ENCODE peak calls at places on chromosome 1, in seven cellular contexts. B is lung, K is transverse colon, A is body of pancreas, R is right cardiac atrium, J is neural progenitor cell, D is cardiac muscle cell. P is an unnamed sample. For H3K27me3, the result is how much of the 10 kb centered on the place peaks cover.

GRCh38 chr1:2256430-2257244 is 28.5 kb downstream of the SKI start:
- DNase-seq in B (no peak), K (no peak), A (no peak), R (peak), J (no peak), D (no peak), P (no peak)

GRCh38 chr1:93608188-93609109 is 73.2 kb downstream of the BCAR3 start:
- DNase-seq in B (no peak), K (no peak), A (no peak), R (no peak), J (peak), D (no peak), P (peak)

GRCh38 chr1:86499987-86500593 is 31.4 kb downstream of the CLCA1 start:
- DNase-seq in B (no peak), K (no peak), A (no peak), R (no peak), J (peak), D (peak), P (no peak)

GRCh38 chr1:199243423-199244061 is 604.7 kb downstream of the PTPRC start:
- DNase-seq in B (peak), K (peak), A (peak), R (peak), J (peak), D (peak), P (peak)

GRCh38 chr1:115426990-115427389 is 88.9 kb upstream of the NGF start:
- DNase-seq in B (no peak), K (no peak), A (no peak), R (no peak), J (no peak), D (no peak), P (no peak)

GRCh38 chr1:87135313-87135712 is 193.4 kb upstream of the LMO4 start:
- DNase-seq in B (no peak), K (no peak), A (no peak), R (no peak), J (no peak), D (no peak), P (no peak)

GRCh38 chr1:234253732-234254131 is 119.5 kb upstream of the COA6 start:
- DNase-seq in B (no peak), K (no peak), A (no peak), R (no peak), J (no peak), D (no peak), P (no peak)

GRCh38 chr1:15273274-15273673 is 26.3 kb downstream of the FHAD1 start:
- DNase-seq in B (no peak), K (no peak), A (no peak), R (no peak), J (no peak), D (no peak), P (no peak)

GRCh38 chr1:151839457-151840409 is at the start of gene C2CD4D:
- DNase-seq in B (peak), K (peak), A (peak), R (peak), J (peak), D (peak), P (no peak)

GRCh38 chr1:41356752-41357151 is 4.5 kb upstream of the FOXO6 start:
- DNase-seq in B (no peak), K (no peak), A (peak), R (no peak), J (peak), D (no peak), P (no peak)

GRCh38 chr1:113913312-113913668 is 8.2 kb downstream of the DCLRE1B start:
- DNase-seq in B (no peak), K (no peak), A (no peak), R (no peak), J (no peak), D (no peak), P (no peak)

GRCh38 chr1:87959236-87959635 is 630.6 kb downstream of the LMO4 start:
- DNase-seq in B (no peak), K (no peak), A (no peak), R (no peak), J (no peak), D (peak), P (no peak)

GRCh38 chr1:218524986-218525385 is 179.8 kb downstream of the TGFB2 start:
- DNase-seq in B (no peak), K (no peak), A (no peak), R (no peak), J (no peak), D (no peak), P (no peak)

GRCh38 chr1:47752048-47752451 is 245.1 kb downstream of the TRABD2B start:
- DNase-seq in B (no peak), K (peak), A (no peak), R (peak), J (no peak), D (no peak), P (no peak)

GRCh38 chr1:53606197-53607095 is 132.5 kb downstream of the GLIS1 start:
- DNase-seq in B (no peak), K (no peak), A (no peak), R (peak), J (peak), D (no peak), P (no peak)

GRCh38 chr1:145991799-145992412 is 4.5 kb downstream of the TXNIP start:
- DNase-seq in B (no peak), K (no peak), A (no peak), R (no peak), J (no peak), D (no peak), P (no peak)

GRCh38 chr1:173669491-173669941 is at the start of gene ANKRD45:
- DNase-seq in B (peak), K (no peak), A (peak), R (peak), J (peak), D (peak), P (peak)

GRCh38 chr1:13813398-13814012 is 113.5 kb downstream of the PRDM2 start:
- DNase-seq in B (no peak), K (no peak), A (no peak), R (peak), J (peak), D (peak), P (peak)

GRCh38 chr1:212512731-212513559 is 80.2 kb downstream of the NENF start:
- DNase-seq in B (no peak), K (no peak), A (no peak), R (no peak), J (no peak), D (no peak), P (no peak)

GRCh38 chr1:200415693-200416593 is 6.1 kb upstream of the ZNF281 start:
- DNase-seq in B (peak), K (peak), A (peak), R (no peak), J (no peak), D (no peak), P (no peak)

GRCh38 chr1:117627562-117628165 is 21.8 kb downstream of the TENT5C start:
- DNase-seq in B (peak), K (no peak), A (no peak), R (no peak), J (no peak), D (no peak), P (no peak)

GRCh38 chr1:172960454-172961208 is 90.1 kb downstream of the TNFSF18 start:
- DNase-seq in B (no peak), K (peak), A (peak), R (no peak), J (no peak), D (no peak), P (no peak)

GRCh38 chr1:208668991-208669390 is 424.8 kb upstream of the PLXNA2 start:
- DNase-seq in B (no peak), K (no peak), A (no peak), R (no peak), J (peak), D (peak), P (no peak)

GRCh38 chr1:1554926-1555915 is 14.8 kb upstream of the TMEM240 start:
- DNase-seq in B (no peak), K (no peak), A (no peak), R (peak), J (no peak), D (no peak), P (peak)

GRCh38 chr1:1946540-1946939 is 27.5 kb upstream of the TMEM52 start:
- DNase-seq in B (peak), K (no peak), A (peak), R (peak), J (no peak), D (no peak), P (peak)

GRCh38 chr1:164771568-164772350 is 212.8 kb downstream of the PBX1 start:
- DNase-seq in B (no peak), K (no peak), A (peak), R (no peak), J (no peak), D (no peak), P (no peak)

GRCh38 chr1:32468791-32469190 is 3.9 kb downstream of the ZBTB8B start:
- DNase-seq in B (no peak), K (no peak), A (no peak), R (no peak), J (no peak), D (no peak), P (no peak)

GRCh38 chr1:236021424-236022135 is 43.3 kb downstream of the NID1 start:
- DNase-seq in B (no peak), K (no peak), A (no peak), R (no peak), J (no peak), D (peak), P (no peak)

GRCh38 chr1:56489695-56490094 is 89.7 kb downstream of the PLPP3 start:
- DNase-seq in B (no peak), K (no peak), A (no peak), R (no peak), J (no peak), D (no peak), P (no peak)

DNA sequence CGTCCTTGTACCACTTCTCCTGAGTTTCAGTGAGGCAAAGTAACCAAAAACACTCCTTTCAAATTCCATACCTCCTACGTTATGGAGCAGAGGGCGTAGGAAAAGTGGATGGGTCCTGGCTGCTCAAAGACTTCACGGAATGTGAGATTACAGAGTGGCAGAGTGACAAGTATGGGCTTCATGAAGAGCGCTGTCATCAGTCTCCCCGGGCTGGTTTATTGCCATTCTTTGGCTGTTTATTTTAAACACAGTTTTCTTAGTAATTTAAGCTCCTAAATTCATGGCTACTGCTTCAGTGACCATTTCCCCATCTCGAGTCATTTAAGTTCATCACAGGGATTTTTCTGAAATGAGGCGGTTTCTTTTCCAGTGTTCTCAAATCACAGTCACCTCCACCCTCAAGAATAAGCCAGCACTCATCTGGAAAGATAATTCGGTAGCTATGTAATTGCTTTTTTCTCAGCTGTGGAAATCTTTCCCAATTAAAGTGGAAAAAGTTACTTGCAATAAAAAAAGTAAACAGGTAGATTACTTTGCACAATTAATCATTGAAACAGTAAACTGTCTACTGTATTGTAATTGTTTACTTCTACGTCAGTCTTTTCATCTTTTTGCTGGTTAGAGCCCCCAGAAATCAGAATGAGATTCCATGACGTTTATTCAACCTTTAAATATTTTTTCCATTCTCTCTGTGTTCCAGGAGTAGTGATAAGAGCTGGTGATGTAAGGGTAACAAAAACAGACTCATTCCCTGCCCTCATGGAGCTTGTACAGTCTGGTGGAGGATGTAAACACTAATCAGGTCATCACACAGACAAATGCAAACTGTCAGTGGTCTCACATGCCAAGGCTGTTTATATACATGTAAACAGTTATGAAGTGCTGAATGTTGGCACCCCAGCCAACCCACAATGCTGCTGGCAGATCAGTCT is 3.0 kb upstream of the SMYD2 start:
- DNase-seq in B (no peak), K (no peak), A (no peak), R (no peak), J (no peak), D (peak), P (no peak)
- H3K27me3 ChIP-seq in B (under half), K (under half), A (under half), R (under half), J (under half), D (under half), P (under half)

DNA sequence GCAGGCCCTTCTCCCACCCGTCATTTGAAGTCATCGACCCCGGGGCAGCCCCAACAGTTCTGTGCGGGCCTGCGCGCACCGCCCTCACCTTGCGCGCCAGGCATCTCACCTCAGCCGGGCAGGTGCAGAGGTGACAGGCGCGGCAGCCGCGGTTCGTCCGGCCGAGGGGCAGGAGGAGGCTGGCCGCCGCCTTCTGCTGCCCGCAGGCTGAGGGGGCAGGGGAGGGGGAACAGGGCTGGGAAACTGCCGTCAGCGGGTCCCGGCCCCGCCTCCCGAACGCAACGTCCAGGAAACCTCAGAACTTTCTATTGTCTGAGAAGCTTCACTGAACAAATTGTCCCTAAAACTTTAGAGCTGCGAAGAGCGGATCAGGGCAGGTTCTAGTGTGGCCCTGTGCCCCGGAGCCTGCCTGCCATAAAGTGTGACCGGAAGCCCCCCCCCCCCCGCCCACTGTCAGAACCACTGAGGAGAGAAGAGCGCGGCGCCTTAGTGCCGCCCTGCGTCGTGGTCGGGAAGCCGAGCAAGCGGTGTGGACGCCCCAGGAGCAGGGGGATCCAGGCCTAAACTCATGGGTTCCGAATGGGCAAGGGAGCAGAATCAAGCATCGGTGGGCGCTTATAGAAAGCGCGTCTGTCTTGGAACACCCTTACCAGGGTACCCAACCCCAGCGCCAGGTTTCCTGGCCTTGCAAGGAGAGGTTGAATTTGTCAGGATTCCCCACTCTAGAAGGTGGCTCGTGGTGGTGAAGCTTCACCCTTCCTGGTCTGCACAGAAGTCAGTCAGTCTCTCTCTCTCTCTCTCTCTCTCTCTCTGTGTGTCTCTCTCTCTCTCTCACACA is 13.3 kb upstream of the TBX15 start:
- DNase-seq in B (no peak), K (no peak), A (no peak), R (peak), J (peak), D (no peak), P (no peak)
- H3K27me3 ChIP-seq in B (under half), K (half or more), A (under half), R (under half), J (half or more), D (half or more), P (half or more)

DNA sequence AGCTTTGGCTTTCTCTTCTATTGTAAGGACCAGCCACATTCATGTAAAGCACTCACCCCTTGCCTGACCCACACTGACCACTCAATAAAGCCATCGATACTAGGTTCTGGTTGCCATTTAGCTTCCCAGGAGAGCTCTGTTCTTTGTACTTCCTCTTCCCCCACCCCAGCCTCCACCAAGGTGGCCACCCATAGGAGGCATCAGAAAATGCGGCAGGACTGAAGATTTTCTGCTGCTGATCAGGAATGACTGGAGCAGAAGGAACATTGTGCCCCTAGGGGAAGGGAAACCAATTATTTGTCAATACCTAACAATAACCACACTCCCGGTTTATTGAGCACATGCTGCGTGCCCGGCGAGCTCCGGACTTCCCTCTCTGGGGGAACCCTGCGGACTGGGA is 5.2 kb upstream of the SMIM12 start:
- DNase-seq in B (no peak), K (no peak), A (no peak), R (no peak), J (no peak), D (no peak), P (no peak)
- H3K27me3 ChIP-seq in B (under half), K (under half), A (under half), R (under half), J (half or more), D (under half), P (under half)

DNA sequence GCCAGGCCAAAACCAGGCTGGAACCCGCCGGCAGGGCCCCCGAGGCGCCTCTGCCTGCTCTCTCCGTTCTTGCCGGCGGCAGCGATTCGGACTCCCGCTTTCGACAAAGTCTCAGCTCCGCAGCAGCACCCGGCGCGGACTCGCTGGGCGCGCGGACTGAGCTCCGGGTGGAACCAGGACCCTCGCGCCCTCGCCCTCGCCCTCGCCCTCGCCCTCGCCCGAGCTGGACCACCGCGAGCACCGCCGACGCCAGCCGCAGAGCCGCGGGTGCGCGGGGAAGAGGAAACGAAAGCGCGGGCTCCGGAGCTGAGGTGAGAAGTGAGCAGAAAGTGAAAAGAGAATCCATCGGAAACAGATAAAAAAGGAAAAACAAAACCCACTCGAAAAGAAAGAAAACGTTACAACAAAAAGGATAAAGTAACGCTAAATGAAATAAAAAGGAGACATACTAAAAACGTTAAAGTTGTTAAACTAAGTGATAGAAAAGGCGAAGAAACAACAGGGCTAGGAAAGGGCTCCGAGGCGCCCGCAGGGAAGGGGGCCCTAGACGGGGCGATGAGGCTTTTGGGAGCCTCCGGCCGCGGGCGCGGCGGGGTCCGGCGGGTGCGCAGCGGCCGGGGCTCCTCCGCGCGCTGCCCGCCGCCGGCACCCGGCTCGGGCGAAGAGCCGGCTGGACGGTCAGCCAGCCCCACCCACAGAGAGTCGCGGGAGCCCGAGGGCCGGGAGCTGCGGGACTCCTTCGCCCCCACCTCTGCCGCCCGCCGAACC is 64.8 kb downstream of the MEF2D start:
- DNase-seq in B (no peak), K (no peak), A (no peak), R (no peak), J (peak), D (peak), P (no peak)
- H3K27me3 ChIP-seq in B (under half), K (half or more), A (under half), R (under half), J (half or more), D (half or more), P (half or more)

GRCh38 chr1:111045033-111045722 is 81.5 kb upstream of the LRIF1 start:
- DNase-seq in B (no peak), K (no peak), A (peak), R (no peak), J (no peak), D (no peak), P (no peak)
- H3K27me3 ChIP-seq in B (under half), K (under half), A (under half), R (under half), J (under half), D (under half), P (under half)

GRCh38 chr1:148352470-148353118 is 130.5 kb downstream of the PPIAL4G start:
- DNase-seq in B (no peak), K (no peak), A (no peak), R (no peak), J (no peak), D (no peak), P (no peak)
- H3K27me3 ChIP-seq in B (under half), K (half or more), A (under half), R (under half), J (half or more), D (half or more), P (under half)